ENCODE peak calls at places on chromosome 16, in nine cellular contexts. W is IMR-90; L is AG09309; R is heart left ventricle; N is psoas muscle; H is prostate gland; C is SK-N-MC; Z is AG04450; D is naive thymus-derived CD4-positive, alpha-beta T cell. O is an unnamed sample.

GRCh38 chr16:67562918-67563707 is 787 bp downstream of the CTCF start:
- DNase-seq in W (peak), L (no peak), R (peak), N (peak), H (peak), C (no peak), Z (no peak), D (peak), O (peak)

GRCh38 chr16:73126453-73126853 is 78.5 kb upstream of the ZFHX3 start:
- DNase-seq in W (peak), L (peak), R (peak), N (peak), H (no peak), C (peak), Z (no peak), D (no peak), O (peak)

GRCh38 chr16:76791151-76791550 is 399.8 kb upstream of the MON1B start:
- DNase-seq in W (no peak), L (no peak), R (no peak), N (no peak), H (no peak), C (no peak), Z (no peak), D (no peak), O (no peak)

GRCh38 chr16:1029259-1029545 is 43.3 kb upstream of the SSTR5 start:
- DNase-seq in W (no peak), L (no peak), R (no peak), N (no peak), H (no peak), C (no peak), Z (no peak), D (no peak), O (no peak)

GRCh38 chr16:13957197-13958078 is 37.5 kb downstream of the ERCC4 start:
- DNase-seq in W (peak), L (peak), R (peak), N (peak), H (peak), C (peak), Z (peak), D (no peak), O (peak)

GRCh38 chr16:50925758-50926357 is 184.0 kb downstream of the CYLD start:
- DNase-seq in W (no peak), L (no peak), R (no peak), N (no peak), H (no peak), C (no peak), Z (no peak), D (no peak), O (no peak)

GRCh38 chr16:12580809-12581208 is 222.9 kb downstream of the CPPED1 start:
- DNase-seq in W (no peak), L (no peak), R (no peak), N (no peak), H (no peak), C (no peak), Z (no peak), D (no peak), O (no peak)

GRCh38 chr16:67726106-67727034 is 7.3 kb upstream of the GFOD2 start:
- DNase-seq in W (peak), L (no peak), R (no peak), N (no peak), H (no peak), C (no peak), Z (no peak), D (no peak), O (peak)

GRCh38 chr16:15976929-15977637 is 27.7 kb downstream of the ABCC1 start:
- DNase-seq in W (peak), L (peak), R (no peak), N (peak), H (no peak), C (no peak), Z (no peak), D (no peak), O (no peak)

GRCh38 chr16:11783319-11784047 is 13.6 kb downstream of the ZC3H7A start:
- DNase-seq in W (peak), L (no peak), R (no peak), N (no peak), H (no peak), C (no peak), Z (no peak), D (peak), O (no peak)

GRCh38 chr16:82082543-82083244 is 47.6 kb downstream of the HSD17B2 start:
- DNase-seq in W (peak), L (no peak), R (no peak), N (no peak), H (no peak), C (no peak), Z (no peak), D (no peak), O (peak)

GRCh38 chr16:70579648-70580630 is 56.3 kb downstream of the SF3B3 start:
- DNase-seq in W (no peak), L (no peak), R (peak), N (peak), H (no peak), C (no peak), Z (no peak), D (no peak), O (no peak)
- H3K4me3 ChIP-seq in W (no peak), L (no peak), R (no peak), N (peak), H (no peak), C (no peak), Z (no peak), D (no peak), O (peak)

DNA sequence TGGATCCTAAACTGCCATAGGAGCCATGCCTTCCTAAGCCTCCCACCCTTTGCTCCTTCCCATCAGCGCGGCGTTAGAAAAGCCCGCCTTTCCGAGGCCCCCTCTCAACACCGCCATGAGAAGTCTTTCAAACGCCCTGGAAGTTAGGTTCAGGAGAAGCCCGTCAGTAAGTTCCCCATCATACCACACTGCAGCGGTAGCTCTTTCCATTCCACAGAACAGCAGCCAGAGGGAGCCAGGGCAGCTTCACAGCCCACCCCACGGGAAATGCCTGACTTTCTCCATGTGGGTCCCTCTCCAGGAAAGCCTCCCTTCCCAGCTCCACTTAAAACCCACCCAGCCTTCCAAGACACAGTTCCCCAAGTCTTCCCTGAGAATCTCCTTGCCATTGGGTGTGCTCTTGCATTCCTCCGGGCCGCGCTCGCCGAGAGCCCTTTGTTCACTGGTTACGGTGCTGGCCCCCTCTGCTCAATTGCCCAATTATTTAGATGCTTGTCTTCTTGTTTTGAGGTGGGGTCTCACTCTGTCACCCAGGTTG is 28.7 kb downstream of the KIAA0513 start:
- DNase-seq in W (peak), L (no peak), R (peak), N (no peak), H (no peak), C (no peak), Z (no peak), D (no peak), O (peak)
- H3K4me3 ChIP-seq in W (no peak), L (no peak), R (no peak), N (no peak), H (no peak), C (no peak), Z (no peak), D (peak), O (no peak)

DNA sequence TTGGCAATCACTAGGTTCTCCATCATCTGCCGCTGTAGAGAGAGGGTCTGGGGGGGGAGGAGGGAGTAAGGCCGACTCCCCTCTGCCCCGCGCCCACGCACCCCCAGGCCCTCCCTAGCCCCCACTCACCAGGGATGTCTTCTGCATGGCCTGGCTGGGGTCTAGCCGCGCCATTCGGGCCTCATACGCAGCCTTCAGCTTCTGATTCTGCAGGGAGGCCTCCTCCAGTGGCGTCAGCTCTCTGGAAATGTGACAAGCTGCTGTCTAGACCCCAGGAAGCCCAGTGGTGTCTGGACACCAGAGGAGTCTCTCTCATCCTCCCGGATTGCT is 8.3 kb downstream of the VPS9D1 start:
- DNase-seq in W (peak), L (no peak), R (no peak), N (no peak), H (no peak), C (no peak), Z (no peak), D (no peak), O (no peak)
- H3K4me3 ChIP-seq in W (no peak), L (no peak), R (no peak), N (no peak), H (peak), C (peak), Z (peak), D (peak), O (no peak)

GRCh38 chr16:24741862-24742261 is 12.4 kb downstream of the TNRC6A start:
- DNase-seq in W (no peak), L (no peak), R (no peak), N (no peak), H (no peak), C (no peak), Z (no peak), D (no peak), O (no peak)

GRCh38 chr16:24737391-24737871 is 8.0 kb downstream of the TNRC6A start:
- DNase-seq in W (peak), L (no peak), R (no peak), N (no peak), H (no peak), C (no peak), Z (no peak), D (no peak), O (no peak)

GRCh38 chr16:24736758-24737157 is 7.3 kb downstream of the TNRC6A start:
- DNase-seq in W (no peak), L (no peak), R (no peak), N (no peak), H (no peak), C (no peak), Z (no peak), D (no peak), O (no peak)

GRCh38 chr16:24737916-24738594 is 8.6 kb downstream of the TNRC6A start:
- DNase-seq in W (no peak), L (no peak), R (no peak), N (no peak), H (no peak), C (no peak), Z (no peak), D (no peak), O (no peak)

DNA sequence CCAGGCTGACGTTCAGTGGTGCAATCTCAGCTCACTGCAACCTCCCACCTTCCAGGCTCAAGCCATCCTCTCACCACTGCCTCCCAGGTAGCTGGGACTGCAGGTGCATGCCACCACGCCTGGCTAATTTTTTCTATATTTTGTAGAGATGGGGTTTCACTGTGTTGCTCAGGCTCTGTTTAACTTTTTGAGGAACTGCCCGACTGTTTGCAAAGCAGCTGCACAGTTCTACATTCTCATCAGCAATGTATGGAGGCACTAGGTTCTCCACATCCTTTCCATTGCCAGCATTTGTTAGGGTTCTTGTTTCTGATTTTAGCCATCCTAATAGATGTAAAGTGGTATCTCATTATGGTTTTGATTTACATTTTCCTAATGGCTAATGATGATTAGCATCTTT is 9.4 kb downstream of the TNRC6A start:
- DNase-seq in W (no peak), L (no peak), R (no peak), N (no peak), H (no peak), C (no peak), Z (no peak), D (no peak), O (no peak)
- H3K4me3 ChIP-seq in W (no peak), L (no peak), R (no peak), N (no peak), H (no peak), C (no peak), Z (no peak), D (no peak), O (no peak)

GRCh38 chr16:3065742-3066439 is 451 bp downstream of the IL32 start:
- DNase-seq in W (no peak), L (no peak), R (no peak), N (no peak), H (no peak), C (no peak), Z (no peak), D (no peak), O (no peak)
- H3K4me3 ChIP-seq in W (peak), L (no peak), R (peak), N (peak), H (peak), C (peak), Z (peak), D (peak), O (peak)

DNA sequence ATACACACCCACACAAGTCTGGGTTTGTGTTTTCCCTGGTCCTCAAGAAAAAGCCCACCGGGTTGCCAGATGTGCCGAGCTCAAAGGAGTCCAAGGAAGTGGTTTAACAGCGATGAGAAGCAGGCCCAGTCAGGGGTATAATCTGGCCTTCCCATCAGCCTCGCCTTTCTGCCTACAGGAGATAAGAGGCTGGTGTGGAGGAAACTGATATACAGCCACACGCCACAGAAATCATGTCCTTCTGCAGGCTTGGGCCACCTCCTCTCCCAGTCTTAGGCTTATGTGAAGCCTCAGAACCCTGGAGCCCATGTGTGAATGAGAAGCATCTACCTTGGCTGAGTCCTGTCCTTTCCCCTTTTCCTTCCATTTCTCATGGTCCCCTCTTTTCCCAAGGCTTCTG is 43.6 kb upstream of the MMP2 start:
- DNase-seq in W (no peak), L (no peak), R (no peak), N (no peak), H (no peak), C (no peak), Z (no peak), D (no peak), O (no peak)
- H3K4me3 ChIP-seq in W (no peak), L (no peak), R (no peak), N (no peak), H (no peak), C (no peak), Z (no peak), D (no peak), O (no peak)

O was measured in adrenal gland.